ENCODE peak calls at places on chromosomes 1 and 21, in six cellular contexts. One of them, this sample, is unnamed. For H3K36me3, the result is how much of the 10 kb centered on the place peaks cover.

GRCh38 chr1:201559679-201560162 is 20.8 kb downstream of the NAV1 start:
- DNase-seq in upper lobe of right lung: peak
- DNase-seq in HCT116: peak
- DNase-seq in CD8-positive, alpha-beta memory T cell: peak
- DNase-seq in DND-41: peak
- DNase-seq in tibial artery: peak
- DNase-seq in this sample: peak

GRCh38 chr1:116020668-116021272 is 44.5 kb downstream of the SLC22A15 start:
- DNase-seq in upper lobe of right lung: no peak
- DNase-seq in HCT116: peak
- DNase-seq in CD8-positive, alpha-beta memory T cell: peak
- DNase-seq in DND-41: peak
- DNase-seq in tibial artery: no peak
- DNase-seq in this sample: peak

GRCh38 chr1:231493421-231494185 is 34.9 kb upstream of the TSNAX start:
- DNase-seq in upper lobe of right lung: no peak
- DNase-seq in HCT116: no peak
- DNase-seq in CD8-positive, alpha-beta memory T cell: no peak
- DNase-seq in DND-41: no peak
- DNase-seq in tibial artery: no peak
- DNase-seq in this sample: no peak

GRCh38 chr1:67761730-67762129 is 71.5 kb downstream of the GNG12 start:
- DNase-seq in upper lobe of right lung: no peak
- DNase-seq in HCT116: no peak
- DNase-seq in CD8-positive, alpha-beta memory T cell: no peak
- DNase-seq in DND-41: no peak
- DNase-seq in tibial artery: no peak
- DNase-seq in this sample: no peak

GRCh38 chr1:9591669-9592509 is 3.2 kb downstream of the TMEM201 start:
- DNase-seq in upper lobe of right lung: peak
- DNase-seq in HCT116: no peak
- DNase-seq in CD8-positive, alpha-beta memory T cell: no peak
- DNase-seq in DND-41: peak
- DNase-seq in tibial artery: peak
- DNase-seq in this sample: no peak

GRCh38 chr1:65425697-65426096 is 5.2 kb downstream of the LEPR start:
- DNase-seq in upper lobe of right lung: no peak
- DNase-seq in HCT116: no peak
- DNase-seq in CD8-positive, alpha-beta memory T cell: no peak
- DNase-seq in DND-41: no peak
- DNase-seq in tibial artery: no peak
- DNase-seq in this sample: no peak

GRCh38 chr1:83931658-83932253 is 67.2 kb downstream of the TTLL7 start:
- DNase-seq in upper lobe of right lung: no peak
- DNase-seq in HCT116: peak
- DNase-seq in CD8-positive, alpha-beta memory T cell: peak
- DNase-seq in DND-41: peak
- DNase-seq in tibial artery: no peak
- DNase-seq in this sample: no peak

GRCh38 chr1:75855010-75855409 is 58.3 kb downstream of the MSH4 start:
- DNase-seq in upper lobe of right lung: no peak
- DNase-seq in HCT116: peak
- DNase-seq in CD8-positive, alpha-beta memory T cell: no peak
- DNase-seq in DND-41: no peak
- DNase-seq in tibial artery: no peak
- DNase-seq in this sample: no peak

GRCh38 chr1:85393490-85393889 is 71.5 kb downstream of the DDAH1 start:
- DNase-seq in upper lobe of right lung: no peak
- DNase-seq in HCT116: no peak
- DNase-seq in CD8-positive, alpha-beta memory T cell: no peak
- DNase-seq in DND-41: no peak
- DNase-seq in tibial artery: no peak
- DNase-seq in this sample: no peak

GRCh38 chr1:244413736-244414135 is 38.0 kb downstream of the ADSS2 start:
- DNase-seq in upper lobe of right lung: no peak
- DNase-seq in HCT116: no peak
- DNase-seq in CD8-positive, alpha-beta memory T cell: no peak
- DNase-seq in DND-41: no peak
- DNase-seq in tibial artery: no peak
- DNase-seq in this sample: no peak
- H3K36me3 ChIP-seq in upper lobe of right lung: half or more
- H3K36me3 ChIP-seq in HCT116: under half
- H3K36me3 ChIP-seq in CD8-positive, alpha-beta memory T cell: half or more
- H3K36me3 ChIP-seq in DND-41: half or more
- H3K36me3 ChIP-seq in tibial artery: half or more
- H3K36me3 ChIP-seq in this sample: half or more

GRCh38 chr1:209370616-209371015 is 212.9 kb upstream of the CAMK1G start:
- DNase-seq in upper lobe of right lung: no peak
- DNase-seq in HCT116: no peak
- DNase-seq in CD8-positive, alpha-beta memory T cell: no peak
- DNase-seq in DND-41: no peak
- DNase-seq in tibial artery: no peak
- DNase-seq in this sample: no peak
- H3K27ac ChIP-seq in upper lobe of right lung: no peak
- H3K27ac ChIP-seq in HCT116: no peak
- H3K27ac ChIP-seq in CD8-positive, alpha-beta memory T cell: no peak
- H3K27ac ChIP-seq in DND-41: no peak
- H3K27ac ChIP-seq in tibial artery: no peak
- H3K27ac ChIP-seq in this sample: no peak

GRCh38 chr1:192729500-192729899 is 79.3 kb upstream of the RGS2 start:
- DNase-seq in upper lobe of right lung: no peak
- DNase-seq in HCT116: no peak
- DNase-seq in CD8-positive, alpha-beta memory T cell: no peak
- DNase-seq in DND-41: no peak
- DNase-seq in tibial artery: no peak
- DNase-seq in this sample: no peak
- H3K36me3 ChIP-seq in upper lobe of right lung: under half
- H3K36me3 ChIP-seq in HCT116: under half
- H3K36me3 ChIP-seq in CD8-positive, alpha-beta memory T cell: under half
- H3K36me3 ChIP-seq in DND-41: under half
- H3K36me3 ChIP-seq in tibial artery: under half
- H3K36me3 ChIP-seq in this sample: under half

GRCh38 chr21:38984568-38984967 is 178.8 kb downstream of the ETS2 start:
- DNase-seq in upper lobe of right lung: no peak
- DNase-seq in HCT116: no peak
- DNase-seq in CD8-positive, alpha-beta memory T cell: no peak
- DNase-seq in DND-41: peak
- DNase-seq in tibial artery: no peak
- DNase-seq in this sample: no peak
- H3K27ac ChIP-seq in upper lobe of right lung: no peak
- H3K27ac ChIP-seq in HCT116: no peak
- H3K27ac ChIP-seq in CD8-positive, alpha-beta memory T cell: no peak
- H3K27ac ChIP-seq in DND-41: peak
- H3K27ac ChIP-seq in tibial artery: peak
- H3K27ac ChIP-seq in this sample: no peak